ENCODE peak calls at places on chromosome 18, in six cellular contexts. L is K562, S is H1, G is SK-N-SH, F is HepG2, B is GM12878. H is an unnamed sample.

GRCh38 chr18:57789759-57790158 is 13.4 kb downstream of the ATP8B1 start:
- DNase-seq in L (no peak), S (no peak), G (no peak), F (no peak), B (no peak), H (no peak)

GRCh38 chr18:75592527-75592926 is 165.0 kb upstream of the SMIM21 start:
- DNase-seq in L (no peak), S (no peak), G (no peak), F (no peak), B (no peak), H (no peak)

GRCh38 chr18:26448714-26449159 is 99.6 kb downstream of the KCTD1 start:
- DNase-seq in L (no peak), S (no peak), G (no peak), F (no peak), B (no peak), H (no peak)

GRCh38 chr18:10060469-10060782 is 146.6 kb downstream of the VAPA start:
- DNase-seq in L (no peak), S (no peak), G (peak), F (no peak), B (no peak), H (no peak)

GRCh38 chr18:36454848-36455458 is 157.4 kb downstream of the FHOD3 start:
- DNase-seq in L (no peak), S (no peak), G (no peak), F (no peak), B (no peak), H (no peak)

GRCh38 chr18:23703057-23703986 is 14.1 kb downstream of the LAMA3 start:
- DNase-seq in L (peak), S (no peak), G (peak), F (peak), B (no peak), H (peak)

GRCh38 chr18:46426311-46427047 is 230.5 kb downstream of the LOXHD1 start:
- DNase-seq in L (no peak), S (no peak), G (peak), F (no peak), B (no peak), H (no peak)

GRCh38 chr18:677951-678363 is 20.5 kb downstream of the TYMS start:
- DNase-seq in L (no peak), S (no peak), G (no peak), F (no peak), B (no peak), H (no peak)

GRCh38 chr18:75475228-75475627 is 47.7 kb upstream of the SMIM21 start:
- DNase-seq in L (no peak), S (no peak), G (no peak), F (no peak), B (no peak), H (no peak)

GRCh38 chr18:22913861-22914260 is 19.3 kb upstream of the RBBP8 start:
- DNase-seq in L (no peak), S (no peak), G (no peak), F (no peak), B (no peak), H (no peak)

GRCh38 chr18:10454800-10455550 is 540 bp downstream of the APCDD1 start:
- DNase-seq in L (no peak), S (peak), G (no peak), F (no peak), B (no peak), H (no peak)

GRCh38 chr18:13461488-13461887 is 242.9 kb downstream of the LDLRAD4 start:
- DNase-seq in L (peak), S (no peak), G (no peak), F (no peak), B (no peak), H (no peak)

GRCh38 chr18:60943297-60943696 is 389.9 kb upstream of the CDH20 start:
- DNase-seq in L (no peak), S (no peak), G (no peak), F (no peak), B (no peak), H (no peak)

GRCh38 chr18:38961880-38962279 is 1396.3 kb upstream of the CELF4 start:
- DNase-seq in L (no peak), S (no peak), G (no peak), F (no peak), B (no peak), H (no peak)

GRCh38 chr18:28711096-28711495 is 534.2 kb upstream of the CDH2 start:
- DNase-seq in L (no peak), S (no peak), G (no peak), F (no peak), B (no peak), H (no peak)

GRCh38 chr18:22828171-22828570 is 105.0 kb upstream of the RBBP8 start:
- DNase-seq in L (no peak), S (no peak), G (no peak), F (no peak), B (no peak), H (no peak)

GRCh38 chr18:72799106-72799505 is 68.7 kb downstream of the NETO1 start:
- DNase-seq in L (no peak), S (no peak), G (no peak), F (no peak), B (no peak), H (no peak)

GRCh38 chr18:26863122-26863879 is 2.2 kb downstream of the AQP4 start:
- DNase-seq in L (no peak), S (peak), G (peak), F (no peak), B (no peak), H (no peak)

GRCh38 chr18:63697261-63697660 is 5.5 kb upstream of the SERPINB11 start:
- DNase-seq in L (no peak), S (no peak), G (no peak), F (no peak), B (no peak), H (no peak)

GRCh38 chr18:75204262-75204977 is 4.5 kb downstream of the PTGR3 start:
- DNase-seq in L (no peak), S (peak), G (peak), F (no peak), B (no peak), H (no peak)

GRCh38 chr18:45340884-45341283 is 274.4 kb upstream of the SLC14A2 start:
- DNase-seq in L (no peak), S (no peak), G (no peak), F (no peak), B (no peak), H (no peak)

GRCh38 chr18:47815486-47816270 is 114.8 kb downstream of the SMAD2 start:
- DNase-seq in L (peak), S (no peak), G (no peak), F (no peak), B (no peak), H (no peak)

GRCh38 chr18:4412286-4412685 is 42.8 kb downstream of the DLGAP1 start:
- DNase-seq in L (no peak), S (no peak), G (no peak), F (no peak), B (no peak), H (no peak)

GRCh38 chr18:63454497-63454896 is 22.3 kb upstream of the SERPINB5 start:
- DNase-seq in L (no peak), S (no peak), G (no peak), F (no peak), B (no peak), H (no peak)

DNA sequence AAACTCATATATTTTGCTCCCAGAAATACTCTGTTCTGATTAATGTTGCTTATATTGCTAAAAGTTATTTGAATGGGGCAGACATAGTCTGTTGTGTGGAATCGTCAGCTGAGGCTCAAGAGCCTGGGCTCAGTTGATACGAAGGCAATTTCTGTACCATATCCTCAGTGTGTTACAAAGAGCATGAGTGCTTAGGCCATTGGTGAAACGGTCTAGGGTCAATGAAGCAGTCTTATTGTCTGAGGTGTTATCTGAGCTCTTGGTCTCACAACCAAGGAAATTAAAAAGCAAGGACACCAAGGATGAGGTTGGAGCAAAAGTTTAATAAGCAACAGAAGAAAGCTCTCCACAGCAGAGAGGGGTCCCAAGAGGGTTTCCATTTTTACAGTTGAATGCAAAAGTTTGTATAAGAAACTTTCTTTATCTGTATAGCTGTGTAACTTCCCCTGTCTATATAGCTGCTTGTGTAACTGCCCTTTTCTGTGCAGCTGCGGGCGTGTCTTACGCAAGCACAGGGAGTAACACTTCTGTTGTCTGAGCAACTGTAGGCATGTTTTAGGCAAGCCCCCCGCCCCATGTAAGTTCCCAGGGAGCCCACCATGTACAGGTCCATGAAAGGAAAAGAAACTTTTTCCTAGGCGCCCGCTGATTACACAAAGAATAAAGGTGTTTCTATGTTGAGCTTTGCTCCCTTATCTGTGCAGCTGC is 40.6 kb upstream of the DSC1 start:
- DNase-seq in L (no peak), S (no peak), G (no peak), F (peak), B (no peak), H (peak)
- TF ChIP-seq GABPA in L (no peak), S (no peak), G (no peak), F (no peak), B (no peak), H (no peak)

GRCh38 chr18:49076767-49077166 is 126.0 kb upstream of the SMAD7 start:
- DNase-seq in L (no peak), S (no peak), G (no peak), F (no peak), B (no peak), H (no peak)

GRCh38 chr18:49082714-49083688 is 132.2 kb upstream of the SMAD7 start:
- DNase-seq in L (no peak), S (no peak), G (no peak), F (peak), B (no peak), H (no peak)

GRCh38 chr18:49075697-49076096 is 124.9 kb upstream of the SMAD7 start:
- DNase-seq in L (no peak), S (no peak), G (no peak), F (no peak), B (no peak), H (no peak)

DNA sequence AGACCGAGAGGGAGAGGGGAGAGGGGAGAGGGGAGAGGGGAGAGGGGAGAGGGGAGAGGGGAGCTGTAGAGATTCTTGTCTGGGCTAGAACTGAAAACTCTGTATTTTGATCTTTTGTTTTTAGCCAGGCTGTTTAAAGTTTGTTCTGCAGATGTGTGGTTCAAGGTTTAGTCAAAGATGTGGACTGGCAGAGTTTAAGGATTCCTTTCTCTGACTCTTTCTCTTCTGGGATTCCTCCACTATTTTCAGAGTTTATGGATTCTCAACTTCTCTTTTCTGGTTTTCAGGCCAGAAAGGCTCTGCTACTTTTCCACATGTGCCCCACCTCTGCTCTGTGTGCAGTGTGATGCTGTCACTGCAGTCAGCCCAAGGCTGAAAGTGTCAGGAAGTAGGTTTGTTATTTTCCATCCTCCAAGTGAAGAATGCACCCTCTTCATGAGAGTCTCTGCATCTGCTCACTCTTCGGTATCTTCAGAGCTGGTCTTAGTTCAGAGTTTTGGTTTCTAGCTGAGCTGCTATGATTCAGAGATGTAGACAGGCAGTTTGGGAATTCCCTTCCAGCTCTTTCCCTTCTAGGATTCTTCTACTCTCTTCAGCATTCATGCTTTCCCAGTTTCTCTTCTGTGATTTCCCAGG is 130.9 kb upstream of the SMAD7 start:
- DNase-seq in L (no peak), S (no peak), G (no peak), F (no peak), B (no peak), H (no peak)
- TF ChIP-seq GABPA in L (no peak), S (no peak), G (no peak), F (no peak), B (no peak), H (no peak)

GRCh38 chr18:77300579-77300978 is 50.9 kb downstream of the GALR1 start:
- DNase-seq in L (no peak), S (no peak), G (no peak), F (no peak), B (no peak), H (no peak)

GRCh38 chr18:77299706-77300105 is 50.1 kb downstream of the GALR1 start:
- DNase-seq in L (no peak), S (no peak), G (no peak), F (no peak), B (no peak), H (no peak)

GRCh38 chr18:77297919-77298571 is 48.4 kb downstream of the GALR1 start:
- DNase-seq in L (no peak), S (no peak), G (no peak), F (no peak), B (no peak), H (no peak)
- TF ChIP-seq GABPA in L (no peak), S (no peak), G (no peak), F (no peak), B (no peak), H (no peak)

GRCh38 chr18:12031836-12032235 is 50.5 kb downstream of the IMPA2 start:
- DNase-seq in L (no peak), S (peak), G (no peak), F (no peak), B (no peak), H (no peak)
- TF ChIP-seq GABPA in L (no peak), S (no peak), G (no peak), F (no peak), B (no peak), H (no peak)

DNA sequence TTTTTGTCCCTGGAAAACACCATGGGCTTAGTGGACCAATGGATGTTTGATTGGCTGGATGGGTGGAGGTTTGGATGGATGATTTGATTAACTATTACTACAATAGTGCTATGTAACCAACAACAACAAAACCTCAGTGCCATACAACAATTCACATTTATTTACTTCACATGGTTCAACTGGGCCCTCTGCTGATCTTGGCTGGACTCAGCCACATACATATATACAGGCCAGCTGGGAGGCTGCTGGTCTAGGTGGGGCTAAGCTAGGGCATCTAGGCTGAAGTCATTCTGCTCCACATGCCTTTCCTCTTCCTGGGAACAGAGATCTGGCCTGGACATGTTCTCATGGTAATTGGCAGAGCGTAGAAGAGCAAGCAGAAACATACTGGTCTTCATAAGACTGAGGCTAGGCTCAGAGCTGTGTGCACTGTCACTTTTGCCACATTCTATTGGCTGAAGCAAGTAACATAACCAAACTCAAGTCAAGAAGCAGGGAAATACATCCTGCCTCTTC is 102.8 kb upstream of the RNF152 start:
- DNase-seq in L (no peak), S (no peak), G (no peak), F (no peak), B (no peak), H (no peak)
- TF ChIP-seq GABPA in L (no peak), S (no peak), G (no peak), F (no peak), B (no peak), H (no peak)

GRCh38 chr18:3286165-3286564 is 24.2 kb downstream of the MYL12B start:
- DNase-seq in L (no peak), S (no peak), G (no peak), F (no peak), B (no peak), H (peak)

GRCh38 chr18:3284501-3284900 is 22.6 kb downstream of the MYL12B start:
- DNase-seq in L (no peak), S (no peak), G (no peak), F (no peak), B (no peak), H (no peak)

GRCh38 chr18:3283253-3283863 is 21.4 kb downstream of the MYL12B start:
- DNase-seq in L (no peak), S (no peak), G (no peak), F (no peak), B (no peak), H (no peak)

GRCh38 chr18:3281456-3282400 is 19.8 kb downstream of the MYL12B start:
- DNase-seq in L (peak), S (no peak), G (peak), F (peak), B (no peak), H (peak)

DNA sequence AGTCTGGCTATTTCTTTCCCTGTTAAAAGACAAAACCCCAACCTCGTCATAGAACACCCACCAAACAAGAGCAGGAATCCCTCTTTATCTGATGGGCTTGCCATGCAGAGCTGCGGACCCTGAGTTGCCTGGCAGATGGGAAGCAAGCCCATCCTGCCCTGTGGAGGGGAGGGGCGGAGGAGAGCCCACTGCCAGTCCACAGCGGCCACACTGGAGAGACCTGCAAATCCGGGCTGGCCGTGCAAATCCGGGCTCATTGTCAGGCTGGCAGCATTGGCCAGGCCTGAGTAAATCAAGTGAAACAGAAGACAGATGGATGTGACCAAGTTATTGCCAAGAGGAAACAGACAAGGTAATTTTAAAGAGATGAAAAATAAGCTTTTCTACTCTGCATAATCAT is 22.0 kb downstream of the MYL12B start:
- DNase-seq in L (no peak), S (no peak), G (peak), F (no peak), B (no peak), H (no peak)
- TF ChIP-seq GABPA in L (no peak), S (no peak), G (no peak), F (no peak), B (no peak), H (no peak)

GRCh38 chr18:79947881-79948610 is 3.4 kb downstream of the SLC66A2 start:
- DNase-seq in L (no peak), S (no peak), G (no peak), F (peak), B (no peak), H (no peak)
- TF ChIP-seq GABPA in L (no peak), S (no peak), G (no peak), F (no peak), B (no peak), H (no peak)

GRCh38 chr18:50163505-50163904 is 31.4 kb downstream of the MYO5B start:
- DNase-seq in L (no peak), S (no peak), G (no peak), F (no peak), B (no peak), H (no peak)
- TF ChIP-seq GABPA in L (no peak), S (no peak), G (no peak), F (no peak), B (no peak), H (no peak)

H was measured in HL-60.